ENCODE peak calls at places on chromosome 1, in ten cellular contexts. One of them, this sample, is unnamed. For H3K4me1, the result is how much of the 10 kb centered on the place peaks cover.

GRCh38 chr1:28565726-28566125 is 12.8 kb downstream of the TRNAU1AP start:
- DNase-seq in breast epithelium: no peak
- DNase-seq in esophagus squamous epithelium: no peak
- DNase-seq in body of pancreas: no peak
- DNase-seq in sigmoid colon: no peak
- DNase-seq in IMR-90: no peak
- DNase-seq in neuronal stem cell: no peak
- DNase-seq in pancreas: no peak
- DNase-seq in transverse colon: no peak
- DNase-seq in aorta: no peak
- DNase-seq in this sample: no peak

GRCh38 chr1:71542155-71542554 is 461.3 kb upstream of the ZRANB2 start:
- DNase-seq in breast epithelium: no peak
- DNase-seq in esophagus squamous epithelium: no peak
- DNase-seq in body of pancreas: no peak
- DNase-seq in sigmoid colon: no peak
- DNase-seq in IMR-90: no peak
- DNase-seq in neuronal stem cell: no peak
- DNase-seq in pancreas: no peak
- DNase-seq in transverse colon: no peak
- DNase-seq in aorta: no peak
- DNase-seq in this sample: no peak

GRCh38 chr1:77831976-77832695 is 52.7 kb downstream of the MIGA1 start:
- DNase-seq in breast epithelium: no peak
- DNase-seq in esophagus squamous epithelium: no peak
- DNase-seq in body of pancreas: no peak
- DNase-seq in sigmoid colon: no peak
- DNase-seq in IMR-90: peak
- DNase-seq in neuronal stem cell: no peak
- DNase-seq in pancreas: no peak
- DNase-seq in transverse colon: no peak
- DNase-seq in aorta: no peak
- DNase-seq in this sample: no peak

GRCh38 chr1:41895552-41895951 is 23.2 kb downstream of the HIVEP3 start:
- DNase-seq in breast epithelium: no peak
- DNase-seq in esophagus squamous epithelium: no peak
- DNase-seq in body of pancreas: no peak
- DNase-seq in sigmoid colon: no peak
- DNase-seq in IMR-90: no peak
- DNase-seq in neuronal stem cell: no peak
- DNase-seq in pancreas: no peak
- DNase-seq in transverse colon: no peak
- DNase-seq in aorta: no peak
- DNase-seq in this sample: no peak

GRCh38 chr1:152037920-152038658 is 1.3 kb upstream of the S100A11 start:
- DNase-seq in breast epithelium: no peak
- DNase-seq in esophagus squamous epithelium: no peak
- DNase-seq in body of pancreas: no peak
- DNase-seq in sigmoid colon: no peak
- DNase-seq in IMR-90: no peak
- DNase-seq in neuronal stem cell: no peak
- DNase-seq in pancreas: no peak
- DNase-seq in transverse colon: no peak
- DNase-seq in aorta: no peak
- DNase-seq in this sample: no peak

GRCh38 chr1:150320667-150320978 is 710 bp upstream of the PRPF3 start:
- DNase-seq in breast epithelium: no peak
- DNase-seq in esophagus squamous epithelium: no peak
- DNase-seq in body of pancreas: no peak
- DNase-seq in sigmoid colon: no peak
- DNase-seq in IMR-90: no peak
- DNase-seq in neuronal stem cell: no peak
- DNase-seq in pancreas: no peak
- DNase-seq in transverse colon: no peak
- DNase-seq in aorta: no peak
- DNase-seq in this sample: no peak

GRCh38 chr1:18119289-18119688 is 11.7 kb downstream of the IGSF21 start:
- DNase-seq in breast epithelium: no peak
- DNase-seq in esophagus squamous epithelium: no peak
- DNase-seq in body of pancreas: no peak
- DNase-seq in sigmoid colon: no peak
- DNase-seq in IMR-90: no peak
- DNase-seq in neuronal stem cell: no peak
- DNase-seq in pancreas: no peak
- DNase-seq in transverse colon: no peak
- DNase-seq in aorta: no peak
- DNase-seq in this sample: no peak

GRCh38 chr1:163668472-163668871 is 346.7 kb downstream of the NUF2 start:
- DNase-seq in breast epithelium: no peak
- DNase-seq in esophagus squamous epithelium: no peak
- DNase-seq in body of pancreas: no peak
- DNase-seq in sigmoid colon: no peak
- DNase-seq in IMR-90: no peak
- DNase-seq in neuronal stem cell: no peak
- DNase-seq in pancreas: no peak
- DNase-seq in transverse colon: no peak
- DNase-seq in aorta: no peak
- DNase-seq in this sample: no peak

DNA sequence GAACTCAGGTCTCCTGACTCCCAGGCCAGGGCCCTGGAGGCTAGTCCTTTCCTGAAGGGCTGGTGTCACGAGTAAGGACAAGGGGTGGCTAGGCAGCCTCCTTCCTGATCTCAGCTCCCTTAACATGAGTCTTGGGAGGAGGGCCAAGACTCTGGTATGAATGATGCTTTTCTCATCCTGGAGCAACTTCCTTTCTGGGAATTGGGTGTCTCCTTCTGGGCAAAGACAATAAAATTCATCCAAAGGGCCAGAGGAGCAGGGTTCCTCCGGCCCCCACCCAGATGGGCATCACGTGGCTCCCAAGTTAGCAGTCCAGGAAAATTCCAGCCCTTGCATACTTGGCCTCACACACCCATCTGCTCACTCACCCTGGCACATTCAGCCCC is at the start of gene FAM167B:
- DNase-seq in breast epithelium: peak
- DNase-seq in esophagus squamous epithelium: no peak
- DNase-seq in body of pancreas: no peak
- DNase-seq in sigmoid colon: peak
- DNase-seq in IMR-90: peak
- DNase-seq in neuronal stem cell: no peak
- DNase-seq in pancreas: no peak
- DNase-seq in transverse colon: peak
- DNase-seq in aorta: peak
- DNase-seq in this sample: no peak
- H3K4me1 ChIP-seq in breast epithelium: under half
- H3K4me1 ChIP-seq in esophagus squamous epithelium: under half
- H3K4me1 ChIP-seq in body of pancreas: under half
- H3K4me1 ChIP-seq in sigmoid colon: under half
- H3K4me1 ChIP-seq in IMR-90: under half
- H3K4me1 ChIP-seq in neuronal stem cell: under half
- H3K4me1 ChIP-seq in pancreas: under half
- H3K4me1 ChIP-seq in transverse colon: under half
- H3K4me1 ChIP-seq in aorta: under half
- H3K4me1 ChIP-seq in this sample: under half

GRCh38 chr1:82894635-82895034 is 1093.9 kb downstream of the ADGRL2 start:
- DNase-seq in breast epithelium: no peak
- DNase-seq in esophagus squamous epithelium: no peak
- DNase-seq in body of pancreas: no peak
- DNase-seq in sigmoid colon: no peak
- DNase-seq in IMR-90: no peak
- DNase-seq in neuronal stem cell: no peak
- DNase-seq in pancreas: no peak
- DNase-seq in transverse colon: no peak
- DNase-seq in aorta: no peak
- DNase-seq in this sample: no peak

GRCh38 chr1:82899017-82899416 is 1098.3 kb downstream of the ADGRL2 start:
- DNase-seq in breast epithelium: no peak
- DNase-seq in esophagus squamous epithelium: no peak
- DNase-seq in body of pancreas: no peak
- DNase-seq in sigmoid colon: no peak
- DNase-seq in IMR-90: no peak
- DNase-seq in neuronal stem cell: no peak
- DNase-seq in pancreas: no peak
- DNase-seq in transverse colon: no peak
- DNase-seq in aorta: no peak
- DNase-seq in this sample: no peak

GRCh38 chr1:82893712-82894111 is 1093.0 kb downstream of the ADGRL2 start:
- DNase-seq in breast epithelium: no peak
- DNase-seq in esophagus squamous epithelium: no peak
- DNase-seq in body of pancreas: no peak
- DNase-seq in sigmoid colon: no peak
- DNase-seq in IMR-90: no peak
- DNase-seq in neuronal stem cell: no peak
- DNase-seq in pancreas: no peak
- DNase-seq in transverse colon: no peak
- DNase-seq in aorta: no peak
- DNase-seq in this sample: no peak

GRCh38 chr1:82901118-82901517 is 1097.8 kb downstream of the TTLL7 start:
- DNase-seq in breast epithelium: no peak
- DNase-seq in esophagus squamous epithelium: no peak
- DNase-seq in body of pancreas: no peak
- DNase-seq in sigmoid colon: no peak
- DNase-seq in IMR-90: no peak
- DNase-seq in neuronal stem cell: no peak
- DNase-seq in pancreas: no peak
- DNase-seq in transverse colon: no peak
- DNase-seq in aorta: no peak
- DNase-seq in this sample: no peak

DNA sequence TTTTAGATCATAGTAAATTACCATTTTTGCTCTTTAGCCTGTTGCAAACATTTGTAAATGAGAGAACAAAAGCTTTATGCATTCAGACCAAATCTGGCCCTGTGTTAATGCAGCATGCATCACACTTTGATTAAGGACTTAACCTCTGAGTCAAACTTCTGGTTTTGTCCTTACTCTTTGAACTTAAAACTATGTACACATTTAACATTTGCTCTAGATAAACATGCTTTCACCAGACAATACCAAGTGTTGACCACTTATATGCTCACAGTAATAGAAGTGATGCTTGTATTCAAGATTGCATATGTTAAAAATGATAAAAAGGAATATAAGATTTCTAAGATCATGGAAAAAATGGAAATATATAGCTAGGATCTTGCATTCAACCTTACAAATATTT is 1095.3 kb downstream of the ADGRL2 start:
- DNase-seq in breast epithelium: no peak
- DNase-seq in esophagus squamous epithelium: no peak
- DNase-seq in body of pancreas: no peak
- DNase-seq in sigmoid colon: no peak
- DNase-seq in IMR-90: no peak
- DNase-seq in neuronal stem cell: no peak
- DNase-seq in pancreas: no peak
- DNase-seq in transverse colon: no peak
- DNase-seq in aorta: no peak
- DNase-seq in this sample: no peak
- H3K4me1 ChIP-seq in breast epithelium: under half
- H3K4me1 ChIP-seq in esophagus squamous epithelium: under half
- H3K4me1 ChIP-seq in body of pancreas: under half
- H3K4me1 ChIP-seq in sigmoid colon: under half
- H3K4me1 ChIP-seq in IMR-90: under half
- H3K4me1 ChIP-seq in neuronal stem cell: under half
- H3K4me1 ChIP-seq in pancreas: under half
- H3K4me1 ChIP-seq in transverse colon: under half
- H3K4me1 ChIP-seq in aorta: under half
- H3K4me1 ChIP-seq in this sample: under half

DNA sequence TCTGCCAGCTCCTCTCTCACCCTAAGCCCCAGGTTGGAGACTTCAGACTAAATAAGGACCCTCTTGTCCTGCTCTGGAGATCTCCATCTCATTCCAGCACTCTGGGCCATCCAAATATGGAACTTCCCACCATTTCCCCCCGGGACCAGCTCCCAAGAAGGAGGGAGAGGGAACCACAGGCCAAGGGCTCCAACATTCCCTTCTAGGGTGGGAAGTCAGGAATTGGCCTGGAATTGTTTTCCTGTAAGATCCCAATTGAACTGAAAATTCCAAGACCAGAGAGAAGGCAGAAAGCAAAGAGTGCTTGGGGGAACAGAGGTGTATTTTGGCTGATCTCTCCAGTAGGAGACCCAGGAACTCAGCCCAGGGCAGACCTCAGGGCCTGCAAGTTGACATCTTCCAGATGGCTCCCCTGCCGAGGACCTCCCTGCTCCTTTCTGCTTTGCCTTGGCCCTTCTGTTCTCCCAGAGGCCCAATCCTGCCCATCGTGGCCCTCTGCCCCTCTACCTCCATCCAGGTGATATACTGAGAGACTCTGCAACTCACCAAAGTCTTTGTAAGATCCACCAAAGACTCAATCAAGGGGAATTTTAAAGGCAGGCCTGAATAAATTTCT is 14.9 kb downstream of the CSRP1 start:
- DNase-seq in breast epithelium: no peak
- DNase-seq in esophagus squamous epithelium: no peak
- DNase-seq in body of pancreas: no peak
- DNase-seq in sigmoid colon: peak
- DNase-seq in IMR-90: no peak
- DNase-seq in neuronal stem cell: no peak
- DNase-seq in pancreas: no peak
- DNase-seq in transverse colon: no peak
- DNase-seq in aorta: no peak
- DNase-seq in this sample: no peak
- H3K4me1 ChIP-seq in breast epithelium: half or more
- H3K4me1 ChIP-seq in esophagus squamous epithelium: half or more
- H3K4me1 ChIP-seq in body of pancreas: under half
- H3K4me1 ChIP-seq in sigmoid colon: half or more
- H3K4me1 ChIP-seq in IMR-90: half or more
- H3K4me1 ChIP-seq in neuronal stem cell: under half
- H3K4me1 ChIP-seq in pancreas: under half
- H3K4me1 ChIP-seq in transverse colon: half or more
- H3K4me1 ChIP-seq in aorta: under half
- H3K4me1 ChIP-seq in this sample: under half

GRCh38 chr1:178954291-178954690 is 71.4 kb upstream of the FAM20B start:
- DNase-seq in breast epithelium: no peak
- DNase-seq in esophagus squamous epithelium: no peak
- DNase-seq in body of pancreas: no peak
- DNase-seq in sigmoid colon: no peak
- DNase-seq in IMR-90: no peak
- DNase-seq in neuronal stem cell: no peak
- DNase-seq in pancreas: no peak
- DNase-seq in transverse colon: no peak
- DNase-seq in aorta: no peak
- DNase-seq in this sample: no peak

GRCh38 chr1:178953538-178954207 is 72.0 kb upstream of the FAM20B start:
- DNase-seq in breast epithelium: no peak
- DNase-seq in esophagus squamous epithelium: no peak
- DNase-seq in body of pancreas: no peak
- DNase-seq in sigmoid colon: no peak
- DNase-seq in IMR-90: no peak
- DNase-seq in neuronal stem cell: no peak
- DNase-seq in pancreas: no peak
- DNase-seq in transverse colon: no peak
- DNase-seq in aorta: no peak
- DNase-seq in this sample: no peak

GRCh38 chr1:178953034-178953433 is 72.7 kb upstream of the FAM20B start:
- DNase-seq in breast epithelium: no peak
- DNase-seq in esophagus squamous epithelium: no peak
- DNase-seq in body of pancreas: no peak
- DNase-seq in sigmoid colon: peak
- DNase-seq in IMR-90: no peak
- DNase-seq in neuronal stem cell: no peak
- DNase-seq in pancreas: no peak
- DNase-seq in transverse colon: no peak
- DNase-seq in aorta: no peak
- DNase-seq in this sample: no peak

GRCh38 chr1:178954937-178955336 is 70.8 kb upstream of the FAM20B start:
- DNase-seq in breast epithelium: no peak
- DNase-seq in esophagus squamous epithelium: no peak
- DNase-seq in body of pancreas: no peak
- DNase-seq in sigmoid colon: no peak
- DNase-seq in IMR-90: no peak
- DNase-seq in neuronal stem cell: no peak
- DNase-seq in pancreas: no peak
- DNase-seq in transverse colon: no peak
- DNase-seq in aorta: no peak
- DNase-seq in this sample: no peak

GRCh38 chr1:178955391-178955954 is 70.2 kb upstream of the FAM20B start:
- DNase-seq in breast epithelium: no peak
- DNase-seq in esophagus squamous epithelium: no peak
- DNase-seq in body of pancreas: no peak
- DNase-seq in sigmoid colon: no peak
- DNase-seq in IMR-90: no peak
- DNase-seq in neuronal stem cell: no peak
- DNase-seq in pancreas: no peak
- DNase-seq in transverse colon: no peak
- DNase-seq in aorta: no peak
- DNase-seq in this sample: no peak
- H3K4me1 ChIP-seq in breast epithelium: under half
- H3K4me1 ChIP-seq in esophagus squamous epithelium: under half
- H3K4me1 ChIP-seq in body of pancreas: under half
- H3K4me1 ChIP-seq in sigmoid colon: half or more
- H3K4me1 ChIP-seq in IMR-90: under half
- H3K4me1 ChIP-seq in neuronal stem cell: under half
- H3K4me1 ChIP-seq in pancreas: under half
- H3K4me1 ChIP-seq in transverse colon: under half
- H3K4me1 ChIP-seq in aorta: under half
- H3K4me1 ChIP-seq in this sample: under half